ENCODE peak calls at places on chromosomes 12 and 14, in eight cellular contexts. L, S, G, D, Q, A, V and W are unnamed samples.

GRCh38 chr12:52029686-52030085 is 21.6 kb upstream of the NR4A1 start:
- DNase-seq in L (no peak), S (no peak), G (no peak), D (no peak), Q (peak), A (peak), V (peak), W (peak)

GRCh38 chr12:89166525-89166934 is 185.8 kb downstream of the DUSP6 start:
- DNase-seq in L (no peak), S (peak), G (peak), D (no peak), Q (no peak), A (peak), V (no peak), W (no peak)

GRCh38 chr14:68789798-68790655 is 2.8 kb downstream of the ZFP36L1 start:
- DNase-seq in L (no peak), S (no peak), G (peak), D (no peak), Q (no peak), A (peak), V (no peak), W (no peak)

GRCh38 chr14:105528197-105528858 is 1.9 kb downstream of the TMEM121 start:
- DNase-seq in L (peak), S (no peak), G (peak), D (peak), Q (peak), A (peak), V (peak), W (peak)

GRCh38 chr12:132524405-132524804 is 34.5 kb downstream of the FBRSL1 start:
- DNase-seq in L (no peak), S (no peak), G (no peak), D (no peak), Q (no peak), A (peak), V (no peak), W (no peak)

GRCh38 chr12:69987453-69988102 is 162.6 kb downstream of the MYRFL start:
- DNase-seq in L (no peak), S (no peak), G (no peak), D (no peak), Q (no peak), A (peak), V (no peak), W (no peak)

GRCh38 chr12:31958601-31959000 is 614 bp upstream of the RESF1 start:
- DNase-seq in L (no peak), S (no peak), G (no peak), D (no peak), Q (peak), A (no peak), V (no peak), W (no peak)

GRCh38 chr14:104424406-104425072 is 155.0 kb upstream of the C14orf180 start:
- DNase-seq in L (no peak), S (no peak), G (no peak), D (no peak), Q (peak), A (no peak), V (peak), W (peak)

GRCh38 chr12:60266381-60266852 is 670.6 kb downstream of the SLC16A7 start:
- DNase-seq in L (no peak), S (no peak), G (no peak), D (no peak), Q (no peak), A (peak), V (no peak), W (no peak)

GRCh38 chr14:95993768-95994592 is 45.2 kb upstream of the C14orf132 start:
- DNase-seq in L (no peak), S (peak), G (peak), D (peak), Q (peak), A (peak), V (peak), W (peak)

GRCh38 chr12:112347521-112347920 is 34.7 kb downstream of the HECTD4 start:
- DNase-seq in L (no peak), S (no peak), G (no peak), D (no peak), Q (no peak), A (peak), V (no peak), W (no peak)

GRCh38 chr12:132275110-132275531 is 54.3 kb downstream of the GALNT9 start:
- DNase-seq in L (no peak), S (no peak), G (no peak), D (no peak), Q (peak), A (peak), V (peak), W (no peak)

GRCh38 chr14:67971627-67972625 is 152.3 kb downstream of the RAD51B start:
- DNase-seq in L (no peak), S (no peak), G (no peak), D (no peak), Q (peak), A (peak), V (no peak), W (no peak)

GRCh38 chr12:75850751-75851462 is 180.7 kb downstream of the PHLDA1 start:
- DNase-seq in L (no peak), S (no peak), G (no peak), D (no peak), Q (no peak), A (peak), V (no peak), W (no peak)

GRCh38 chr14:37232907-37233481 is 35.3 kb downstream of the MIPOL1 start:
- DNase-seq in L (no peak), S (no peak), G (no peak), D (no peak), Q (peak), A (peak), V (peak), W (peak)

GRCh38 chr12:50017047-50017446 is 8.2 kb downstream of the RACGAP1 start:
- DNase-seq in L (no peak), S (no peak), G (no peak), D (no peak), Q (no peak), A (peak), V (no peak), W (no peak)

GRCh38 chr12:67515679-67516363 is 132.7 kb upstream of the DYRK2 start:
- DNase-seq in L (peak), S (peak), G (peak), D (peak), Q (peak), A (no peak), V (no peak), W (no peak)

GRCh38 chr14:70780396-70781075 is 28.8 kb downstream of the MAP3K9 start:
- DNase-seq in L (no peak), S (peak), G (no peak), D (no peak), Q (peak), A (no peak), V (no peak), W (peak)

GRCh38 chr12:132490481-132491348 is 764 bp downstream of the FBRSL1 start:
- DNase-seq in L (no peak), S (no peak), G (no peak), D (no peak), Q (no peak), A (peak), V (peak), W (no peak)

GRCh38 chr12:124413401-124413800 is 118.5 kb downstream of the RFLNA start:
- DNase-seq in L (no peak), S (no peak), G (no peak), D (no peak), Q (no peak), A (no peak), V (no peak), W (peak)

GRCh38 chr12:6773662-6774351 is 1.5 kb downstream of the LAG3 start:
- DNase-seq in L (no peak), S (no peak), G (no peak), D (no peak), Q (no peak), A (peak), V (peak), W (no peak)

GRCh38 chr14:67526676-67527459 is 6.2 kb upstream of the PLEKHH1 start:
- DNase-seq in L (no peak), S (no peak), G (peak), D (peak), Q (peak), A (peak), V (peak), W (peak)

GRCh38 chr14:100587248-100587762 is at the start of gene BEGAIN:
- DNase-seq in L (no peak), S (no peak), G (no peak), D (no peak), Q (no peak), A (no peak), V (no peak), W (no peak)

GRCh38 chr12:127428420-127428819 is 838.5 kb upstream of the TMEM132C start:
- DNase-seq in L (no peak), S (no peak), G (no peak), D (no peak), Q (no peak), A (no peak), V (no peak), W (no peak)

GRCh38 chr12:546920-547845 is 87.4 kb downstream of the B4GALNT3 start:
- DNase-seq in L (no peak), S (no peak), G (peak), D (peak), Q (peak), A (peak), V (peak), W (peak)

GRCh38 chr14:77088219-77088618 is 9.8 kb upstream of the CIPC start:
- DNase-seq in L (no peak), S (no peak), G (peak), D (no peak), Q (peak), A (no peak), V (no peak), W (peak)

GRCh38 chr12:53616950-53617349 is 9.2 kb downstream of the ATF7 start:
- DNase-seq in L (no peak), S (no peak), G (no peak), D (no peak), Q (no peak), A (no peak), V (no peak), W (no peak)

GRCh38 chr12:67916266-67916970 is 72.8 kb upstream of the IFNG-AS1 start:
- DNase-seq in L (no peak), S (no peak), G (no peak), D (no peak), Q (no peak), A (peak), V (no peak), W (no peak)

GRCh38 chr12:71958993-71959588 is 20.4 kb downstream of the TPH2 start:
- DNase-seq in L (no peak), S (no peak), G (no peak), D (no peak), Q (no peak), A (peak), V (no peak), W (no peak)

GRCh38 chr12:24404086-24404815 is 454.8 kb upstream of the SOX5 start:
- DNase-seq in L (no peak), S (no peak), G (no peak), D (no peak), Q (no peak), A (no peak), V (no peak), W (no peak)

GRCh38 chr14:99282261-99283050 is 10.5 kb upstream of the BCL11B start:
- DNase-seq in L (no peak), S (no peak), G (no peak), D (no peak), Q (no peak), A (no peak), V (no peak), W (no peak)